ENCODE peak calls at places on chromosomes 4 and X, in eight cellular contexts. O is effector memory CD4-positive, alpha-beta T cell; G is GM12864; B is heart left ventricle; T is Panc1; U is upper lobe of right lung; R is AG10803; H is fibroblast of mammary gland. F is an unnamed sample.

GRCh38 chr4:53461244-53461643 is 83.8 kb downstream of the FIP1L1 start:
- DNase-seq in O (no peak), G (no peak), B (no peak), T (no peak), U (no peak), R (peak), H (no peak), F (no peak)

GRCh38 chr4:127783026-127783769 is 1.1 kb downstream of the HSPA4L start:
- DNase-seq in O (no peak), G (no peak), B (peak), T (no peak), U (peak), R (peak), H (peak), F (no peak)

GRCh38 chr4:141220271-141220654 is 432 bp upstream of the ZNF330 start:
- DNase-seq in O (no peak), G (no peak), B (no peak), T (no peak), U (no peak), R (no peak), H (no peak), F (no peak)

GRCh38 chrX:15956684-15957083 is 102.1 kb upstream of the AP1S2 start:
- DNase-seq in O (no peak), G (no peak), B (no peak), T (no peak), U (no peak), R (no peak), H (peak), F (no peak)

GRCh38 chrX:107710617-107711391 is 64.8 kb downstream of the TSC22D3 start:
- DNase-seq in O (peak), G (peak), B (peak), T (no peak), U (no peak), R (peak), H (peak), F (peak)

GRCh38 chr4:119939066-119939995 is 127.3 kb downstream of the MAD2L1 start:
- DNase-seq in O (no peak), G (no peak), B (peak), T (no peak), U (no peak), R (no peak), H (no peak), F (no peak)

GRCh38 chr4:168773388-168774195 is 236.5 kb downstream of the CBR4 start:
- DNase-seq in O (no peak), G (no peak), B (peak), T (no peak), U (no peak), R (no peak), H (no peak), F (no peak)

GRCh38 chr4:104795264-104795934 is 300.7 kb upstream of the CXXC4 start:
- DNase-seq in O (no peak), G (no peak), B (peak), T (no peak), U (no peak), R (no peak), H (no peak), F (no peak)

GRCh38 chr4:53192017-53192416 is 173.8 kb downstream of the SCFD2 start:
- DNase-seq in O (no peak), G (no peak), B (no peak), T (no peak), U (no peak), R (no peak), H (no peak), F (no peak)

GRCh38 chr4:80173387-80173786 is 23.9 kb upstream of the PRDM8 start:
- DNase-seq in O (peak), G (peak), B (no peak), T (no peak), U (no peak), R (peak), H (peak), F (peak)

GRCh38 chr4:71392109-71392508 is 53.3 kb downstream of the SLC4A4 start:
- DNase-seq in O (no peak), G (no peak), B (no peak), T (no peak), U (no peak), R (no peak), H (no peak), F (no peak)

GRCh38 chr4:79652232-79652631 is 244.2 kb upstream of the GK2 start:
- DNase-seq in O (no peak), G (no peak), B (no peak), T (no peak), U (no peak), R (peak), H (peak), F (no peak)

GRCh38 chr4:21752616-21753015 is 196.0 kb downstream of the KCNIP4 start:
- DNase-seq in O (no peak), G (no peak), B (no peak), T (no peak), U (no peak), R (no peak), H (no peak), F (no peak)

GRCh38 chr4:16457944-16458343 is 231.7 kb upstream of the TAPT1 start:
- DNase-seq in O (no peak), G (no peak), B (no peak), T (no peak), U (no peak), R (peak), H (peak), F (no peak)

GRCh38 chr4:129162450-129162849 is 66.5 kb downstream of the C4orf33 start:
- DNase-seq in O (no peak), G (no peak), B (no peak), T (no peak), U (no peak), R (no peak), H (no peak), F (no peak)

GRCh38 chrX:155779831-155780230 is 101.3 kb upstream of the VAMP7 start:
- DNase-seq in O (no peak), G (no peak), B (no peak), T (no peak), U (no peak), R (no peak), H (no peak), F (no peak)

GRCh38 chr4:30901781-30902479 is 181.8 kb downstream of the PCDH7 start:
- DNase-seq in O (no peak), G (no peak), B (no peak), T (no peak), U (no peak), R (no peak), H (no peak), F (no peak)

GRCh38 chr4:125735107-125735506 is 420.4 kb downstream of the FAT4 start:
- DNase-seq in O (no peak), G (no peak), B (no peak), T (no peak), U (no peak), R (peak), H (peak), F (no peak)

GRCh38 chr4:3519468-3520264 is 12.6 kb downstream of the LRPAP1 start:
- DNase-seq in O (no peak), G (no peak), B (peak), T (no peak), U (no peak), R (no peak), H (no peak), F (no peak)

GRCh38 chr4:115275615-115276014 is 162.2 kb upstream of the NDST4 start:
- DNase-seq in O (no peak), G (no peak), B (no peak), T (no peak), U (no peak), R (no peak), H (no peak), F (no peak)

GRCh38 chrX:80022363-80023031 is 7.9 kb downstream of the TBX22 start:
- DNase-seq in O (no peak), G (no peak), B (no peak), T (no peak), U (no peak), R (no peak), H (no peak), F (no peak)

GRCh38 chr4:142550955-142551354 is 295.1 kb downstream of the INPP4B start:
- DNase-seq in O (no peak), G (no peak), B (no peak), T (no peak), U (no peak), R (peak), H (no peak), F (no peak)

GRCh38 chr4:41692717-41693345 is 55.7 kb downstream of the PHOX2B start:
- DNase-seq in O (no peak), G (peak), B (peak), T (peak), U (peak), R (peak), H (peak), F (no peak)

GRCh38 chr4:15327311-15328298 is 100.2 kb upstream of the C1QTNF7 start:
- DNase-seq in O (no peak), G (no peak), B (no peak), T (no peak), U (no peak), R (peak), H (peak), F (no peak)

GRCh38 chr4:182978152-182978827 is 61.1 kb upstream of the DCTD start:
- DNase-seq in O (no peak), G (peak), B (no peak), T (no peak), U (no peak), R (peak), H (no peak), F (no peak)

GRCh38 chr4:97479388-97479787 is 663.9 kb downstream of the STPG2 start:
- DNase-seq in O (no peak), G (no peak), B (no peak), T (no peak), U (no peak), R (no peak), H (no peak), F (no peak)

GRCh38 chrX:22934640-22935039 is 65.1 kb upstream of the DDX53 start:
- DNase-seq in O (no peak), G (no peak), B (no peak), T (no peak), U (no peak), R (no peak), H (no peak), F (no peak)

GRCh38 chrX:82219129-82219528 is 1017.2 kb downstream of the SH3BGRL start:
- DNase-seq in O (no peak), G (no peak), B (no peak), T (no peak), U (no peak), R (no peak), H (no peak), F (no peak)

GRCh38 chrX:20547649-20548051 is 280.9 kb upstream of the RPS6KA3 start:
- DNase-seq in O (no peak), G (no peak), B (no peak), T (no peak), U (no peak), R (peak), H (peak), F (no peak)

GRCh38 chr4:74123065-74123728 is 24.2 kb upstream of the CXCL2 start:
- DNase-seq in O (no peak), G (no peak), B (no peak), T (no peak), U (no peak), R (peak), H (peak), F (no peak)

DNA sequence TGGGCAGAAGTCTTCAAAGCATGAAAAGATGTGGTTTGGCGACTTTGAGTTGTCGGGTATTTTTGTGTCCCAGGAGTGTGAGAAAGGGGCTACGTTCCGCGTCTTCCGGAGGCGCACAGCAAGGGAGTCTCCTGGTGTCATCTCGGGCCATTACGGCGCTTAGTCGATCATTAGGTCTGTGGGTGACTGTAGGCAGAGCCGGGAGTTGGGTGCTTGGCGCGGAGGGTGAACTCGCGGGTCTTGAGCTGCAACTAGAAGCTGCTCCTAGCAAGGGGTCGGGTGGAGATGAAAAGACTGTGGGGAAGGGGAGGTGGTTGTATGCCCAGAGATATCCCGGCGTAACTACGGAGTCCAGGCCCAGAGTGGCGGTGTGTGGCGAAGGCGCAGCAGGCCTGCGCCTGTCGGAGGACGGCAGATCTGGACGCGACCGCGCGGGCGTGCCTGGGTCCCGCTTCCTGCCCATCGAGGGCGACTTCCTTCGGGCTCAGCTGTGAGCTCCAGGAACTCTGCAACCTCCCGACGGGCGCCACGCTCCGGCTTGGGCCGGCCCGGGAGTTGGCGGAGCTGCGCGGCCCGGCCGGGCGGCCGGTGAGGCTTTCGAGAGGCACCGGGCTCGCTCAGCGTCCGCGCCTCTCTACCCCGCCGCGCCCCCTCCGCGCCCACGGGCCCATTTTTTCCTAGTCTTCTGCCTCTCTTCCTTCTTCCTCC is 2.7 kb upstream of the NKX3-2 start:
- DNase-seq in O (no peak), G (no peak), B (peak), T (no peak), U (no peak), R (no peak), H (no peak), F (no peak)
- H3K4me3 ChIP-seq in O (peak), G (peak), B (peak), T (peak), U (peak), R (no peak), H (no peak), F (peak)

GRCh38 chr4:94410678-94411206 is 41.0 kb upstream of the PDLIM5 start:
- DNase-seq in O (no peak), G (no peak), B (peak), T (peak), U (no peak), R (peak), H (peak), F (no peak)
- H3K4me3 ChIP-seq in O (no peak), G (no peak), B (no peak), T (no peak), U (no peak), R (no peak), H (no peak), F (no peak)

DNA sequence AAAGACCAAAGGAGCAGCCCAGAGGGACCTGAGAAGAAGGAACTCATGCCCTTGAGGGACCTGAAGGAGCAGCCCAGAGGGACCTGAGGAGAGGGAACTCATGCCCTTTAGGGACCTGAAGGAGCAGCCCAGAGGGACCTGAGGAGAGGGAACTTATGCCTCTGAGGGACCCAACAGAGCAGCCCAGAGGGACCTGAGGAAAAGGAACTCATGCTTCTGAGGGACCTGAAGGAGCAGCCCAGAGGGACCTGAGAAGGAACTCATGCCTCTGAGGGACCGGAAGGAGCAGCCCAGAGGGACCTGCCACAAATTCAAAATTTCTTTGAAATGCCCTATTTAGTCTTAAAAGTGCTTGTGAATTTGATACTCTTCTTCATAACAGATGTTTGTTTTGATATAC is 48.5 kb upstream of the TMEM154 start:
- DNase-seq in O (no peak), G (no peak), B (no peak), T (no peak), U (no peak), R (no peak), H (no peak), F (no peak)
- H3K4me3 ChIP-seq in O (no peak), G (no peak), B (no peak), T (no peak), U (no peak), R (no peak), H (no peak), F (no peak)

DNA sequence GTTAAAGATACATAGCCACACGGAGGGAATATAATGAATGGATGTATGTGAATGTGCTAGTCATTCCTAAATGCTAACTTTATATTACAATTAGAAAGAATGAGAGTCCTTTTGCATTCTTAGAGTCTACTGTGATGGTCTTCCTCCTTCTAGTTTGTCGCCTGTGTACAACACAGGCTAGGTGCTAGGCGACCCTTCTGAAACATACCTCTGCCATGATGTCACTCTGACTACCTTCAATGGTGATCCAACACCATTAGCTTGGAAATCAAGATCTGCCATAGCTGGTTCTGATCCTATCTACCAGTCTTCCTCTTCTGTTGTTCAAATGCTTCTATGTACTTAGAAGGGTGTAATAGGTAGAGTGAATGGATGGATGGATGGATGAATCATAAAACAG is 151.2 kb downstream of the MGST2 start:
- DNase-seq in O (no peak), G (no peak), B (no peak), T (no peak), U (no peak), R (no peak), H (no peak), F (no peak)
- H3K4me3 ChIP-seq in O (no peak), G (no peak), B (no peak), T (no peak), U (no peak), R (no peak), H (no peak), F (no peak)

GRCh38 chr4:94208268-94208667 is 603 bp downstream of the SMARCAD1 start:
- DNase-seq in O (no peak), G (no peak), B (no peak), T (no peak), U (no peak), R (no peak), H (no peak), F (no peak)

GRCh38 chr4:94214703-94215360 is 7.2 kb downstream of the SMARCAD1 start:
- DNase-seq in O (no peak), G (no peak), B (no peak), T (no peak), U (no peak), R (no peak), H (no peak), F (no peak)

GRCh38 chr4:94207469-94208224 is at the start of gene SMARCAD1:
- DNase-seq in O (peak), G (peak), B (peak), T (peak), U (peak), R (peak), H (peak), F (peak)

GRCh38 chr4:94208918-94209317 is 1.3 kb downstream of the SMARCAD1 start:
- DNase-seq in O (no peak), G (no peak), B (no peak), T (no peak), U (no peak), R (no peak), H (no peak), F (no peak)
- H3K4me3 ChIP-seq in O (no peak), G (peak), B (peak), T (peak), U (peak), R (peak), H (peak), F (peak)

DNA sequence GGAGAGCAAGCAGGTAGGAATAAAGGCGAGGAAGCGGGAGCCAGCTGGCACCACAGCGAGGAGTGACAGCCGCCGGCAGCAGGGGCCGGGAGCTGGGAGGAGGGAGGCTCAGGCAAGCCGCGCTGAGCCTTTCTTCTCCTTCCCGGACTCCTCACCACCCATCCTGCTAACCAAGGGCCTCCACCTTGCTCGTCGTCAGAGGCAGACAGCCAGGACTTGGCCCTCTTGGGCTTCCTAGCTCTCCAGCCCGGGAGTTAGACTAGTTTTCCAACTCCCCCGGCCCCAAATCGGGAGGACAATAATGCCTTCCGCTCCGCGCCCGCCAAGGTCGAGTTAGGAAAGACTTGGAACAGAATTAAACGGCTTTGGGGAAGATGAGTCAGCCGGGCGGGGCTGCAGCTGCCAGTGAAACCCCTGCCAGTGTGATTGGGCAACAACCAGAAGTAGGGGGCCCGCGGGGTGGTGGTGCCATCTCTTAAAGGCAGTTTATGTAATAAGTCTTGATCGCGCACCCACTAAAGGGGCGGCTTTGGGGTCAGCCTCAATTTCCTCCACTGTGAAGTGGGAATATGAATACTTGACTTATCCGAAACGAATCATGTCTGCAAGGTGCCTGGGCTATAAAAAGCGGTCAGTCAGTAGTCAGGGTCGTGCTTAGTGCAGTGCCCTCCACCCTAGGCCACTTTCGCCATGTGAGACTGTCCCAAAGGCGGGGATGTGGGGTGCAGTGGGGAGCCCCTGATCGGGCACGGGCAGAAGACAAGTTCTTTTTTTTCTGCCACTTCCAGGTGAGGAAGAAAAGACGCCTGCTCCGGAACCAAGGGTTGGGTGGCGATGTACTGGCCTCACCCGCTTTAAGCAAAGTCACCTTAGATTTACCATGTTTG is 6.7 kb upstream of the HSD17B10 start:
- DNase-seq in O (no peak), G (no peak), B (peak), T (no peak), U (peak), R (peak), H (peak), F (no peak)
- H3K4me3 ChIP-seq in O (peak), G (peak), B (peak), T (peak), U (peak), R (peak), H (peak), F (peak)

GRCh38 chr4:6270691-6271121 is 1.1 kb downstream of the WFS1 start:
- DNase-seq in O (no peak), G (no peak), B (no peak), T (no peak), U (no peak), R (peak), H (peak), F (no peak)
- H3K4me3 ChIP-seq in O (peak), G (peak), B (peak), T (peak), U (peak), R (peak), H (peak), F (peak)